ENCODE peak calls at places on chromosome 2, in ten cellular contexts. One of them, this sample, is unnamed.

GRCh38 chr2:234679766-234680687 is 183.1 kb upstream of the ARL4C start:
- DNase-seq in cardiac fibroblast: peak; percentile 92
- DNase-seq in activated CD8-positive, alpha-beta memory T cell treated with anti-CD3 and anti-CD28 coated beads, Interleukin-2, amount 50 U/mL, for 4 hours: no peak
- DNase-seq in HS-5: peak; percentile 99
- DNase-seq in mesothelial cell of epicardium: no peak
- DNase-seq in activated CD4-positive, CD25-positive, alpha-beta regulatory T cell treated with anti-CD3 and anti-CD28 coated beads, Interleukin-2, amount 50 U/mL, for 72 hours: no peak
- DNase-seq in stimulated activated CD8-positive, alpha-beta memory T cell treated with anti-CD3 and anti-CD28 coated beads, Interleukin-12 subunit alpha, Interleukin-12 subunit beta, amount 100 ng/mL, for 1 hour: no peak
- DNase-seq in anterior cingulate cortex: no peak
- DNase-seq in glutamatergic neuron: no peak
- DNase-seq in A549: peak; percentile 91
- DNase-seq in this sample: no peak

GRCh38 chr2:12005886-12006681 is 259.7 kb downstream of the LPIN1 start:
- DNase-seq in activated CD8-positive, alpha-beta memory T cell treated with anti-CD3 and anti-CD28 coated beads, Interleukin-2, amount 50 U/mL, for 4 hours: peak; percentile 54
- DNase-seq in activated CD4-positive, CD25-positive, alpha-beta regulatory T cell treated with anti-CD3 and anti-CD28 coated beads, Interleukin-2, amount 50 U/mL, for 72 hours: peak; percentile 50
- DNase-seq in mesothelial cell of epicardium: no peak
- DNase-seq in A549: no peak
- DNase-seq in cardiac fibroblast: peak; percentile 40
- DNase-seq in glutamatergic neuron: no peak
- DNase-seq in stimulated activated CD8-positive, alpha-beta memory T cell treated with anti-CD3 and anti-CD28 coated beads, Interleukin-12 subunit alpha, Interleukin-12 subunit beta, amount 100 ng/mL, for 1 hour: peak; percentile 52
- DNase-seq in HS-5: no peak
- DNase-seq in anterior cingulate cortex: no peak
- DNase-seq in this sample: peak; percentile 43

GRCh38 chr2:95276244-95276887 is 2.1 kb downstream of the PROM2 start:
- DNase-seq in cardiac fibroblast: no peak
- DNase-seq in HS-5: no peak
- DNase-seq in stimulated activated CD8-positive, alpha-beta memory T cell treated with anti-CD3 and anti-CD28 coated beads, Interleukin-12 subunit alpha, Interleukin-12 subunit beta, amount 100 ng/mL, for 1 hour: no peak
- DNase-seq in A549: no peak
- DNase-seq in glutamatergic neuron: peak; percentile 9
- DNase-seq in mesothelial cell of epicardium: no peak
- DNase-seq in activated CD8-positive, alpha-beta memory T cell treated with anti-CD3 and anti-CD28 coated beads, Interleukin-2, amount 50 U/mL, for 4 hours: no peak
- DNase-seq in anterior cingulate cortex: no peak
- DNase-seq in activated CD4-positive, CD25-positive, alpha-beta regulatory T cell treated with anti-CD3 and anti-CD28 coated beads, Interleukin-2, amount 50 U/mL, for 72 hours: no peak
- DNase-seq in this sample: no peak

GRCh38 chr2:117917223-117917917 is 96.5 kb downstream of the CCDC93 start:
- DNase-seq in stimulated activated CD8-positive, alpha-beta memory T cell treated with anti-CD3 and anti-CD28 coated beads, Interleukin-12 subunit alpha, Interleukin-12 subunit beta, amount 100 ng/mL, for 1 hour: no peak
- DNase-seq in activated CD8-positive, alpha-beta memory T cell treated with anti-CD3 and anti-CD28 coated beads, Interleukin-2, amount 50 U/mL, for 4 hours: no peak
- DNase-seq in glutamatergic neuron: no peak
- DNase-seq in anterior cingulate cortex: no peak
- DNase-seq in cardiac fibroblast: peak; percentile 13
- DNase-seq in activated CD4-positive, CD25-positive, alpha-beta regulatory T cell treated with anti-CD3 and anti-CD28 coated beads, Interleukin-2, amount 50 U/mL, for 72 hours: no peak
- DNase-seq in A549: peak; percentile 12
- DNase-seq in HS-5: no peak
- DNase-seq in mesothelial cell of epicardium: no peak
- DNase-seq in this sample: no peak

GRCh38 chr2:88751770-88752169 is 60.3 kb downstream of the RPIA start:
- DNase-seq in activated CD8-positive, alpha-beta memory T cell treated with anti-CD3 and anti-CD28 coated beads, Interleukin-2, amount 50 U/mL, for 4 hours: no peak
- DNase-seq in cardiac fibroblast: no peak
- DNase-seq in glutamatergic neuron: no peak
- DNase-seq in mesothelial cell of epicardium: no peak
- DNase-seq in anterior cingulate cortex: no peak
- DNase-seq in A549: no peak
- DNase-seq in activated CD4-positive, CD25-positive, alpha-beta regulatory T cell treated with anti-CD3 and anti-CD28 coated beads, Interleukin-2, amount 50 U/mL, for 72 hours: no peak
- DNase-seq in stimulated activated CD8-positive, alpha-beta memory T cell treated with anti-CD3 and anti-CD28 coated beads, Interleukin-12 subunit alpha, Interleukin-12 subunit beta, amount 100 ng/mL, for 1 hour: no peak
- DNase-seq in HS-5: no peak
- DNase-seq in this sample: no peak

GRCh38 chr2:230915297-230915696 is 9.7 kb downstream of the GPR55 start:
- DNase-seq in activated CD8-positive, alpha-beta memory T cell treated with anti-CD3 and anti-CD28 coated beads, Interleukin-2, amount 50 U/mL, for 4 hours: peak; percentile 1
- DNase-seq in activated CD4-positive, CD25-positive, alpha-beta regulatory T cell treated with anti-CD3 and anti-CD28 coated beads, Interleukin-2, amount 50 U/mL, for 72 hours: peak; percentile 9
- DNase-seq in cardiac fibroblast: no peak
- DNase-seq in mesothelial cell of epicardium: no peak
- DNase-seq in anterior cingulate cortex: no peak
- DNase-seq in glutamatergic neuron: no peak
- DNase-seq in stimulated activated CD8-positive, alpha-beta memory T cell treated with anti-CD3 and anti-CD28 coated beads, Interleukin-12 subunit alpha, Interleukin-12 subunit beta, amount 100 ng/mL, for 1 hour: no peak
- DNase-seq in A549: no peak
- DNase-seq in HS-5: no peak
- DNase-seq in this sample: no peak

GRCh38 chr2:219269362-219270054 is 9.7 kb upstream of the DNAJB2 start:
- DNase-seq in HS-5: no peak
- DNase-seq in mesothelial cell of epicardium: no peak
- DNase-seq in A549: no peak
- DNase-seq in glutamatergic neuron: no peak
- DNase-seq in stimulated activated CD8-positive, alpha-beta memory T cell treated with anti-CD3 and anti-CD28 coated beads, Interleukin-12 subunit alpha, Interleukin-12 subunit beta, amount 100 ng/mL, for 1 hour: no peak
- DNase-seq in activated CD8-positive, alpha-beta memory T cell treated with anti-CD3 and anti-CD28 coated beads, Interleukin-2, amount 50 U/mL, for 4 hours: no peak
- DNase-seq in activated CD4-positive, CD25-positive, alpha-beta regulatory T cell treated with anti-CD3 and anti-CD28 coated beads, Interleukin-2, amount 50 U/mL, for 72 hours: no peak
- DNase-seq in cardiac fibroblast: no peak
- DNase-seq in anterior cingulate cortex: no peak
- DNase-seq in this sample: no peak

GRCh38 chr2:204472375-204472774 is 72.9 kb upstream of the PARD3B start:
- DNase-seq in activated CD4-positive, CD25-positive, alpha-beta regulatory T cell treated with anti-CD3 and anti-CD28 coated beads, Interleukin-2, amount 50 U/mL, for 72 hours: no peak
- DNase-seq in HS-5: no peak
- DNase-seq in stimulated activated CD8-positive, alpha-beta memory T cell treated with anti-CD3 and anti-CD28 coated beads, Interleukin-12 subunit alpha, Interleukin-12 subunit beta, amount 100 ng/mL, for 1 hour: no peak
- DNase-seq in activated CD8-positive, alpha-beta memory T cell treated with anti-CD3 and anti-CD28 coated beads, Interleukin-2, amount 50 U/mL, for 4 hours: no peak
- DNase-seq in cardiac fibroblast: no peak
- DNase-seq in anterior cingulate cortex: no peak
- DNase-seq in glutamatergic neuron: no peak
- DNase-seq in mesothelial cell of epicardium: no peak
- DNase-seq in A549: no peak
- DNase-seq in this sample: no peak

GRCh38 chr2:20972792-20973565 is 70.9 kb downstream of the APOB start:
- DNase-seq in mesothelial cell of epicardium: no peak
- DNase-seq in glutamatergic neuron: no peak
- DNase-seq in activated CD4-positive, CD25-positive, alpha-beta regulatory T cell treated with anti-CD3 and anti-CD28 coated beads, Interleukin-2, amount 50 U/mL, for 72 hours: no peak
- DNase-seq in HS-5: no peak
- DNase-seq in activated CD8-positive, alpha-beta memory T cell treated with anti-CD3 and anti-CD28 coated beads, Interleukin-2, amount 50 U/mL, for 4 hours: no peak
- DNase-seq in anterior cingulate cortex: no peak
- DNase-seq in stimulated activated CD8-positive, alpha-beta memory T cell treated with anti-CD3 and anti-CD28 coated beads, Interleukin-12 subunit alpha, Interleukin-12 subunit beta, amount 100 ng/mL, for 1 hour: no peak
- DNase-seq in cardiac fibroblast: no peak
- DNase-seq in A549: no peak
- DNase-seq in this sample: no peak

GRCh38 chr2:26945991-26946750 is 24.3 kb upstream of the MAPRE3 start:
- DNase-seq in glutamatergic neuron: no peak
- DNase-seq in mesothelial cell of epicardium: no peak
- DNase-seq in anterior cingulate cortex: no peak
- DNase-seq in activated CD8-positive, alpha-beta memory T cell treated with anti-CD3 and anti-CD28 coated beads, Interleukin-2, amount 50 U/mL, for 4 hours: no peak
- DNase-seq in HS-5: no peak
- DNase-seq in A549: no peak
- DNase-seq in activated CD4-positive, CD25-positive, alpha-beta regulatory T cell treated with anti-CD3 and anti-CD28 coated beads, Interleukin-2, amount 50 U/mL, for 72 hours: no peak
- DNase-seq in cardiac fibroblast: no peak
- DNase-seq in stimulated activated CD8-positive, alpha-beta memory T cell treated with anti-CD3 and anti-CD28 coated beads, Interleukin-12 subunit alpha, Interleukin-12 subunit beta, amount 100 ng/mL, for 1 hour: no peak
- DNase-seq in this sample: peak; percentile 58

GRCh38 chr2:17617508-17617907 is 77.0 kb downstream of the VSNL1 start:
- DNase-seq in A549: no peak
- DNase-seq in cardiac fibroblast: no peak
- DNase-seq in stimulated activated CD8-positive, alpha-beta memory T cell treated with anti-CD3 and anti-CD28 coated beads, Interleukin-12 subunit alpha, Interleukin-12 subunit beta, amount 100 ng/mL, for 1 hour: no peak
- DNase-seq in activated CD8-positive, alpha-beta memory T cell treated with anti-CD3 and anti-CD28 coated beads, Interleukin-2, amount 50 U/mL, for 4 hours: no peak
- DNase-seq in activated CD4-positive, CD25-positive, alpha-beta regulatory T cell treated with anti-CD3 and anti-CD28 coated beads, Interleukin-2, amount 50 U/mL, for 72 hours: no peak
- DNase-seq in anterior cingulate cortex: no peak
- DNase-seq in HS-5: no peak
- DNase-seq in glutamatergic neuron: no peak
- DNase-seq in mesothelial cell of epicardium: no peak
- DNase-seq in this sample: no peak

GRCh38 chr2:239832995-239833727 is 192.0 kb downstream of the NDUFA10 start:
- DNase-seq in anterior cingulate cortex: no peak
- DNase-seq in mesothelial cell of epicardium: peak; percentile 14
- DNase-seq in activated CD4-positive, CD25-positive, alpha-beta regulatory T cell treated with anti-CD3 and anti-CD28 coated beads, Interleukin-2, amount 50 U/mL, for 72 hours: peak; percentile 22
- DNase-seq in A549: no peak
- DNase-seq in HS-5: no peak
- DNase-seq in glutamatergic neuron: no peak
- DNase-seq in stimulated activated CD8-positive, alpha-beta memory T cell treated with anti-CD3 and anti-CD28 coated beads, Interleukin-12 subunit alpha, Interleukin-12 subunit beta, amount 100 ng/mL, for 1 hour: no peak
- DNase-seq in activated CD8-positive, alpha-beta memory T cell treated with anti-CD3 and anti-CD28 coated beads, Interleukin-2, amount 50 U/mL, for 4 hours: peak; percentile 9
- DNase-seq in cardiac fibroblast: no peak
- DNase-seq in this sample: no peak

GRCh38 chr2:48415765-48416515 is 114.0 kb upstream of the STON1 start:
- DNase-seq in activated CD4-positive, CD25-positive, alpha-beta regulatory T cell treated with anti-CD3 and anti-CD28 coated beads, Interleukin-2, amount 50 U/mL, for 72 hours: no peak
- DNase-seq in cardiac fibroblast: peak; percentile 62
- DNase-seq in anterior cingulate cortex: no peak
- DNase-seq in HS-5: no peak
- DNase-seq in stimulated activated CD8-positive, alpha-beta memory T cell treated with anti-CD3 and anti-CD28 coated beads, Interleukin-12 subunit alpha, Interleukin-12 subunit beta, amount 100 ng/mL, for 1 hour: no peak
- DNase-seq in mesothelial cell of epicardium: no peak
- DNase-seq in A549: peak; percentile 26
- DNase-seq in activated CD8-positive, alpha-beta memory T cell treated with anti-CD3 and anti-CD28 coated beads, Interleukin-2, amount 50 U/mL, for 4 hours: no peak
- DNase-seq in glutamatergic neuron: no peak
- DNase-seq in this sample: peak; percentile 18

GRCh38 chr2:42172020-42172419 is 2.9 kb downstream of the EML4 start:
- DNase-seq in mesothelial cell of epicardium: no peak
- DNase-seq in cardiac fibroblast: no peak
- DNase-seq in anterior cingulate cortex: no peak
- DNase-seq in activated CD8-positive, alpha-beta memory T cell treated with anti-CD3 and anti-CD28 coated beads, Interleukin-2, amount 50 U/mL, for 4 hours: no peak
- DNase-seq in HS-5: no peak
- DNase-seq in glutamatergic neuron: no peak
- DNase-seq in stimulated activated CD8-positive, alpha-beta memory T cell treated with anti-CD3 and anti-CD28 coated beads, Interleukin-12 subunit alpha, Interleukin-12 subunit beta, amount 100 ng/mL, for 1 hour: no peak
- DNase-seq in A549: no peak
- DNase-seq in activated CD4-positive, CD25-positive, alpha-beta regulatory T cell treated with anti-CD3 and anti-CD28 coated beads, Interleukin-2, amount 50 U/mL, for 72 hours: no peak
- DNase-seq in this sample: no peak

GRCh38 chr2:16613475-16613874 is 52.2 kb downstream of the CYRIA start:
- DNase-seq in anterior cingulate cortex: no peak
- DNase-seq in mesothelial cell of epicardium: no peak
- DNase-seq in activated CD4-positive, CD25-positive, alpha-beta regulatory T cell treated with anti-CD3 and anti-CD28 coated beads, Interleukin-2, amount 50 U/mL, for 72 hours: no peak
- DNase-seq in HS-5: no peak
- DNase-seq in activated CD8-positive, alpha-beta memory T cell treated with anti-CD3 and anti-CD28 coated beads, Interleukin-2, amount 50 U/mL, for 4 hours: no peak
- DNase-seq in stimulated activated CD8-positive, alpha-beta memory T cell treated with anti-CD3 and anti-CD28 coated beads, Interleukin-12 subunit alpha, Interleukin-12 subunit beta, amount 100 ng/mL, for 1 hour: no peak
- DNase-seq in glutamatergic neuron: no peak
- DNase-seq in A549: peak; percentile 30
- DNase-seq in cardiac fibroblast: peak; percentile 52
- DNase-seq in this sample: no peak

GRCh38 chr2:27920148-27920885 is 29.8 kb downstream of the BABAM2 start:
- DNase-seq in HS-5: no peak
- DNase-seq in stimulated activated CD8-positive, alpha-beta memory T cell treated with anti-CD3 and anti-CD28 coated beads, Interleukin-12 subunit alpha, Interleukin-12 subunit beta, amount 100 ng/mL, for 1 hour: no peak
- DNase-seq in A549: peak; percentile 90
- DNase-seq in glutamatergic neuron: no peak
- DNase-seq in mesothelial cell of epicardium: no peak
- DNase-seq in activated CD4-positive, CD25-positive, alpha-beta regulatory T cell treated with anti-CD3 and anti-CD28 coated beads, Interleukin-2, amount 50 U/mL, for 72 hours: no peak
- DNase-seq in activated CD8-positive, alpha-beta memory T cell treated with anti-CD3 and anti-CD28 coated beads, Interleukin-2, amount 50 U/mL, for 4 hours: no peak
- DNase-seq in cardiac fibroblast: peak; percentile 91
- DNase-seq in anterior cingulate cortex: no peak
- DNase-seq in this sample: peak; percentile 21

GRCh38 chr2:16725549-16725948 is 59.9 kb upstream of the CYRIA start:
- DNase-seq in cardiac fibroblast: no peak
- DNase-seq in mesothelial cell of epicardium: no peak
- DNase-seq in activated CD4-positive, CD25-positive, alpha-beta regulatory T cell treated with anti-CD3 and anti-CD28 coated beads, Interleukin-2, amount 50 U/mL, for 72 hours: no peak
- DNase-seq in stimulated activated CD8-positive, alpha-beta memory T cell treated with anti-CD3 and anti-CD28 coated beads, Interleukin-12 subunit alpha, Interleukin-12 subunit beta, amount 100 ng/mL, for 1 hour: no peak
- DNase-seq in glutamatergic neuron: no peak
- DNase-seq in activated CD8-positive, alpha-beta memory T cell treated with anti-CD3 and anti-CD28 coated beads, Interleukin-2, amount 50 U/mL, for 4 hours: no peak
- DNase-seq in HS-5: no peak
- DNase-seq in anterior cingulate cortex: no peak
- DNase-seq in A549: no peak
- DNase-seq in this sample: peak; percentile 55

GRCh38 chr2:9944330-9944758 is 7.1 kb upstream of the GRHL1 start:
- DNase-seq in activated CD8-positive, alpha-beta memory T cell treated with anti-CD3 and anti-CD28 coated beads, Interleukin-2, amount 50 U/mL, for 4 hours: no peak
- DNase-seq in mesothelial cell of epicardium: no peak
- DNase-seq in activated CD4-positive, CD25-positive, alpha-beta regulatory T cell treated with anti-CD3 and anti-CD28 coated beads, Interleukin-2, amount 50 U/mL, for 72 hours: no peak
- DNase-seq in glutamatergic neuron: no peak
- DNase-seq in HS-5: no peak
- DNase-seq in anterior cingulate cortex: no peak
- DNase-seq in cardiac fibroblast: no peak
- DNase-seq in A549: no peak
- DNase-seq in stimulated activated CD8-positive, alpha-beta memory T cell treated with anti-CD3 and anti-CD28 coated beads, Interleukin-12 subunit alpha, Interleukin-12 subunit beta, amount 100 ng/mL, for 1 hour: no peak
- DNase-seq in this sample: no peak

GRCh38 chr2:44934962-44935853 is 6.3 kb upstream of the SIX3 start:
- DNase-seq in mesothelial cell of epicardium: no peak
- DNase-seq in stimulated activated CD8-positive, alpha-beta memory T cell treated with anti-CD3 and anti-CD28 coated beads, Interleukin-12 subunit alpha, Interleukin-12 subunit beta, amount 100 ng/mL, for 1 hour: no peak
- DNase-seq in HS-5: no peak
- DNase-seq in cardiac fibroblast: no peak
- DNase-seq in glutamatergic neuron: peak; percentile 52
- DNase-seq in activated CD8-positive, alpha-beta memory T cell treated with anti-CD3 and anti-CD28 coated beads, Interleukin-2, amount 50 U/mL, for 4 hours: no peak
- DNase-seq in activated CD4-positive, CD25-positive, alpha-beta regulatory T cell treated with anti-CD3 and anti-CD28 coated beads, Interleukin-2, amount 50 U/mL, for 72 hours: no peak
- DNase-seq in A549: no peak
- DNase-seq in anterior cingulate cortex: no peak
- DNase-seq in this sample: no peak

GRCh38 chr2:1550658-1551316 is 137.5 kb downstream of the TPO start:
- DNase-seq in HS-5: no peak
- DNase-seq in anterior cingulate cortex: peak; percentile 8
- DNase-seq in A549: peak; percentile 46
- DNase-seq in cardiac fibroblast: peak; percentile 52
- DNase-seq in activated CD4-positive, CD25-positive, alpha-beta regulatory T cell treated with anti-CD3 and anti-CD28 coated beads, Interleukin-2, amount 50 U/mL, for 72 hours: peak; percentile 71
- DNase-seq in glutamatergic neuron: peak; percentile 86
- DNase-seq in activated CD8-positive, alpha-beta memory T cell treated with anti-CD3 and anti-CD28 coated beads, Interleukin-2, amount 50 U/mL, for 4 hours: peak; percentile 67
- DNase-seq in mesothelial cell of epicardium: peak; percentile 58
- DNase-seq in stimulated activated CD8-positive, alpha-beta memory T cell treated with anti-CD3 and anti-CD28 coated beads, Interleukin-12 subunit alpha, Interleukin-12 subunit beta, amount 100 ng/mL, for 1 hour: peak; percentile 18
- DNase-seq in this sample: peak; percentile 48

GRCh38 chr2:229922449-229923386 is at the start of gene FBXO36:
- DNase-seq in mesothelial cell of epicardium: peak; percentile 72
- DNase-seq in cardiac fibroblast: peak; percentile 53
- DNase-seq in activated CD4-positive, CD25-positive, alpha-beta regulatory T cell treated with anti-CD3 and anti-CD28 coated beads, Interleukin-2, amount 50 U/mL, for 72 hours: peak; percentile 91
- DNase-seq in HS-5: peak; percentile 41
- DNase-seq in anterior cingulate cortex: peak; percentile 90
- DNase-seq in activated CD8-positive, alpha-beta memory T cell treated with anti-CD3 and anti-CD28 coated beads, Interleukin-2, amount 50 U/mL, for 4 hours: peak; percentile 90
- DNase-seq in glutamatergic neuron: peak; percentile 90
- DNase-seq in A549: peak; percentile 92
- DNase-seq in stimulated activated CD8-positive, alpha-beta memory T cell treated with anti-CD3 and anti-CD28 coated beads, Interleukin-12 subunit alpha, Interleukin-12 subunit beta, amount 100 ng/mL, for 1 hour: peak; percentile 81
- DNase-seq in this sample: peak; percentile 91

GRCh38 chr2:65277791-65278449 is 50.3 kb downstream of the ACTR2 start:
- DNase-seq in A549: no peak
- DNase-seq in anterior cingulate cortex: no peak
- DNase-seq in activated CD4-positive, CD25-positive, alpha-beta regulatory T cell treated with anti-CD3 and anti-CD28 coated beads, Interleukin-2, amount 50 U/mL, for 72 hours: no peak
- DNase-seq in mesothelial cell of epicardium: no peak
- DNase-seq in cardiac fibroblast: no peak
- DNase-seq in glutamatergic neuron: no peak
- DNase-seq in HS-5: no peak
- DNase-seq in activated CD8-positive, alpha-beta memory T cell treated with anti-CD3 and anti-CD28 coated beads, Interleukin-2, amount 50 U/mL, for 4 hours: no peak
- DNase-seq in stimulated activated CD8-positive, alpha-beta memory T cell treated with anti-CD3 and anti-CD28 coated beads, Interleukin-12 subunit alpha, Interleukin-12 subunit beta, amount 100 ng/mL, for 1 hour: no peak
- DNase-seq in this sample: no peak

GRCh38 chr2:64268330-64268729 is 124.1 kb upstream of the PELI1 start:
- DNase-seq in A549: no peak
- DNase-seq in cardiac fibroblast: peak; percentile 74
- DNase-seq in glutamatergic neuron: no peak
- DNase-seq in mesothelial cell of epicardium: no peak
- DNase-seq in stimulated activated CD8-positive, alpha-beta memory T cell treated with anti-CD3 and anti-CD28 coated beads, Interleukin-12 subunit alpha, Interleukin-12 subunit beta, amount 100 ng/mL, for 1 hour: no peak
- DNase-seq in HS-5: no peak
- DNase-seq in activated CD8-positive, alpha-beta memory T cell treated with anti-CD3 and anti-CD28 coated beads, Interleukin-2, amount 50 U/mL, for 4 hours: no peak
- DNase-seq in activated CD4-positive, CD25-positive, alpha-beta regulatory T cell treated with anti-CD3 and anti-CD28 coated beads, Interleukin-2, amount 50 U/mL, for 72 hours: no peak
- DNase-seq in anterior cingulate cortex: no peak
- DNase-seq in this sample: no peak

GRCh38 chr2:16464641-16465040 is 201.0 kb downstream of the CYRIA start:
- DNase-seq in stimulated activated CD8-positive, alpha-beta memory T cell treated with anti-CD3 and anti-CD28 coated beads, Interleukin-12 subunit alpha, Interleukin-12 subunit beta, amount 100 ng/mL, for 1 hour: no peak
- DNase-seq in anterior cingulate cortex: no peak
- DNase-seq in activated CD4-positive, CD25-positive, alpha-beta regulatory T cell treated with anti-CD3 and anti-CD28 coated beads, Interleukin-2, amount 50 U/mL, for 72 hours: no peak
- DNase-seq in glutamatergic neuron: no peak
- DNase-seq in HS-5: no peak
- DNase-seq in A549: no peak
- DNase-seq in cardiac fibroblast: no peak
- DNase-seq in activated CD8-positive, alpha-beta memory T cell treated with anti-CD3 and anti-CD28 coated beads, Interleukin-2, amount 50 U/mL, for 4 hours: no peak
- DNase-seq in mesothelial cell of epicardium: no peak
- DNase-seq in this sample: no peak

GRCh38 chr2:150621800-150622199 is 134.3 kb upstream of the RND3 start:
- DNase-seq in glutamatergic neuron: no peak
- DNase-seq in cardiac fibroblast: peak; percentile 65
- DNase-seq in activated CD4-positive, CD25-positive, alpha-beta regulatory T cell treated with anti-CD3 and anti-CD28 coated beads, Interleukin-2, amount 50 U/mL, for 72 hours: no peak
- DNase-seq in anterior cingulate cortex: no peak
- DNase-seq in HS-5: peak; percentile 83
- DNase-seq in mesothelial cell of epicardium: no peak
- DNase-seq in A549: peak; percentile 49
- DNase-seq in stimulated activated CD8-positive, alpha-beta memory T cell treated with anti-CD3 and anti-CD28 coated beads, Interleukin-12 subunit alpha, Interleukin-12 subunit beta, amount 100 ng/mL, for 1 hour: no peak
- DNase-seq in activated CD8-positive, alpha-beta memory T cell treated with anti-CD3 and anti-CD28 coated beads, Interleukin-2, amount 50 U/mL, for 4 hours: no peak
- DNase-seq in this sample: no peak

GRCh38 chr2:118937817-118938216 is 4.2 kb upstream of the MARCO start:
- DNase-seq in cardiac fibroblast: no peak
- DNase-seq in activated CD4-positive, CD25-positive, alpha-beta regulatory T cell treated with anti-CD3 and anti-CD28 coated beads, Interleukin-2, amount 50 U/mL, for 72 hours: no peak
- DNase-seq in activated CD8-positive, alpha-beta memory T cell treated with anti-CD3 and anti-CD28 coated beads, Interleukin-2, amount 50 U/mL, for 4 hours: no peak
- DNase-seq in anterior cingulate cortex: no peak
- DNase-seq in glutamatergic neuron: no peak
- DNase-seq in HS-5: no peak
- DNase-seq in A549: no peak
- DNase-seq in stimulated activated CD8-positive, alpha-beta memory T cell treated with anti-CD3 and anti-CD28 coated beads, Interleukin-12 subunit alpha, Interleukin-12 subunit beta, amount 100 ng/mL, for 1 hour: no peak
- DNase-seq in mesothelial cell of epicardium: no peak
- DNase-seq in this sample: no peak

GRCh38 chr2:67600472-67600871 is 203.3 kb downstream of the ETAA1 start:
- DNase-seq in cardiac fibroblast: peak; percentile 16
- DNase-seq in A549: peak; percentile 35
- DNase-seq in mesothelial cell of epicardium: no peak
- DNase-seq in HS-5: no peak
- DNase-seq in activated CD4-positive, CD25-positive, alpha-beta regulatory T cell treated with anti-CD3 and anti-CD28 coated beads, Interleukin-2, amount 50 U/mL, for 72 hours: no peak
- DNase-seq in glutamatergic neuron: no peak
- DNase-seq in anterior cingulate cortex: no peak
- DNase-seq in activated CD8-positive, alpha-beta memory T cell treated with anti-CD3 and anti-CD28 coated beads, Interleukin-2, amount 50 U/mL, for 4 hours: no peak
- DNase-seq in stimulated activated CD8-positive, alpha-beta memory T cell treated with anti-CD3 and anti-CD28 coated beads, Interleukin-12 subunit alpha, Interleukin-12 subunit beta, amount 100 ng/mL, for 1 hour: no peak
- DNase-seq in this sample: no peak

GRCh38 chr2:206031162-206031784 is 54.7 kb downstream of the INO80D start:
- DNase-seq in A549: no peak
- DNase-seq in HS-5: peak; percentile 29
- DNase-seq in anterior cingulate cortex: no peak
- DNase-seq in mesothelial cell of epicardium: no peak
- DNase-seq in activated CD4-positive, CD25-positive, alpha-beta regulatory T cell treated with anti-CD3 and anti-CD28 coated beads, Interleukin-2, amount 50 U/mL, for 72 hours: no peak
- DNase-seq in glutamatergic neuron: no peak
- DNase-seq in activated CD8-positive, alpha-beta memory T cell treated with anti-CD3 and anti-CD28 coated beads, Interleukin-2, amount 50 U/mL, for 4 hours: no peak
- DNase-seq in cardiac fibroblast: peak; percentile 7
- DNase-seq in stimulated activated CD8-positive, alpha-beta memory T cell treated with anti-CD3 and anti-CD28 coated beads, Interleukin-12 subunit alpha, Interleukin-12 subunit beta, amount 100 ng/mL, for 1 hour: no peak
- DNase-seq in this sample: no peak

This sample was measured in Ammon's horn.